ENCODE peak calls at places on chromosome 13, in nine cellular contexts. One of them, this sample, is unnamed.

GRCh38 chr13:68749801-68750200 is 1357.8 kb upstream of the ATXN8OS start:
- DNase-seq in fibroblast of lung: peak
- DNase-seq in astrocyte: peak
- DNase-seq in hepatocyte: no peak
- DNase-seq in HCT116: no peak
- DNase-seq in MM.1S: no peak
- DNase-seq in K562: no peak
- DNase-seq in neural progenitor cell: no peak
- DNase-seq in PC-3: peak
- DNase-seq in this sample: no peak

GRCh38 chr13:68056816-68057710 is 826.9 kb upstream of the PCDH9 start:
- DNase-seq in HCT116: no peak
- DNase-seq in astrocyte: peak
- DNase-seq in PC-3: peak
- DNase-seq in K562: no peak
- DNase-seq in MM.1S: no peak
- DNase-seq in neural progenitor cell: no peak
- DNase-seq in fibroblast of lung: peak
- DNase-seq in hepatocyte: peak
- DNase-seq in this sample: peak

GRCh38 chr13:101955764-101956163 is 446.1 kb downstream of the FGF14 start:
- DNase-seq in HCT116: no peak
- DNase-seq in fibroblast of lung: no peak
- DNase-seq in MM.1S: peak
- DNase-seq in hepatocyte: no peak
- DNase-seq in PC-3: no peak
- DNase-seq in astrocyte: no peak
- DNase-seq in K562: no peak
- DNase-seq in neural progenitor cell: no peak
- DNase-seq in this sample: no peak

GRCh38 chr13:49733181-49733951 is 42.1 kb upstream of the EBPL start:
- DNase-seq in astrocyte: peak
- DNase-seq in K562: no peak
- DNase-seq in neural progenitor cell: no peak
- DNase-seq in PC-3: no peak
- DNase-seq in hepatocyte: peak
- DNase-seq in fibroblast of lung: peak
- DNase-seq in HCT116: no peak
- DNase-seq in MM.1S: no peak
- DNase-seq in this sample: no peak

GRCh38 chr13:105033999-105034398 is 1501.5 kb downstream of the EFNB2 start:
- DNase-seq in MM.1S: no peak
- DNase-seq in K562: no peak
- DNase-seq in hepatocyte: no peak
- DNase-seq in neural progenitor cell: no peak
- DNase-seq in PC-3: no peak
- DNase-seq in fibroblast of lung: no peak
- DNase-seq in HCT116: no peak
- DNase-seq in astrocyte: no peak
- DNase-seq in this sample: no peak

GRCh38 chr13:64993514-64994164 is 2236.5 kb downstream of the PCDH9 start:
- DNase-seq in hepatocyte: no peak
- DNase-seq in neural progenitor cell: no peak
- DNase-seq in PC-3: no peak
- DNase-seq in fibroblast of lung: no peak
- DNase-seq in astrocyte: no peak
- DNase-seq in K562: no peak
- DNase-seq in HCT116: no peak
- DNase-seq in MM.1S: peak
- DNase-seq in this sample: no peak

GRCh38 chr13:53343345-53343744 is 314.7 kb downstream of the OLFM4 start:
- DNase-seq in hepatocyte: no peak
- DNase-seq in MM.1S: no peak
- DNase-seq in PC-3: no peak
- DNase-seq in HCT116: no peak
- DNase-seq in K562: no peak
- DNase-seq in astrocyte: no peak
- DNase-seq in neural progenitor cell: peak
- DNase-seq in fibroblast of lung: no peak
- DNase-seq in this sample: no peak

GRCh38 chr13:51797664-51798488 is 6.1 kb downstream of the DHRS12 start:
- DNase-seq in PC-3: peak
- DNase-seq in astrocyte: peak
- DNase-seq in fibroblast of lung: peak
- DNase-seq in HCT116: peak
- DNase-seq in neural progenitor cell: peak
- DNase-seq in K562: peak
- DNase-seq in MM.1S: peak
- DNase-seq in hepatocyte: peak
- DNase-seq in this sample: peak

GRCh38 chr13:71021810-71022422 is 845.1 kb downstream of the DACH1 start:
- DNase-seq in neural progenitor cell: no peak
- DNase-seq in K562: no peak
- DNase-seq in hepatocyte: no peak
- DNase-seq in fibroblast of lung: no peak
- DNase-seq in PC-3: no peak
- DNase-seq in MM.1S: no peak
- DNase-seq in HCT116: no peak
- DNase-seq in astrocyte: no peak
- DNase-seq in this sample: no peak

DNA sequence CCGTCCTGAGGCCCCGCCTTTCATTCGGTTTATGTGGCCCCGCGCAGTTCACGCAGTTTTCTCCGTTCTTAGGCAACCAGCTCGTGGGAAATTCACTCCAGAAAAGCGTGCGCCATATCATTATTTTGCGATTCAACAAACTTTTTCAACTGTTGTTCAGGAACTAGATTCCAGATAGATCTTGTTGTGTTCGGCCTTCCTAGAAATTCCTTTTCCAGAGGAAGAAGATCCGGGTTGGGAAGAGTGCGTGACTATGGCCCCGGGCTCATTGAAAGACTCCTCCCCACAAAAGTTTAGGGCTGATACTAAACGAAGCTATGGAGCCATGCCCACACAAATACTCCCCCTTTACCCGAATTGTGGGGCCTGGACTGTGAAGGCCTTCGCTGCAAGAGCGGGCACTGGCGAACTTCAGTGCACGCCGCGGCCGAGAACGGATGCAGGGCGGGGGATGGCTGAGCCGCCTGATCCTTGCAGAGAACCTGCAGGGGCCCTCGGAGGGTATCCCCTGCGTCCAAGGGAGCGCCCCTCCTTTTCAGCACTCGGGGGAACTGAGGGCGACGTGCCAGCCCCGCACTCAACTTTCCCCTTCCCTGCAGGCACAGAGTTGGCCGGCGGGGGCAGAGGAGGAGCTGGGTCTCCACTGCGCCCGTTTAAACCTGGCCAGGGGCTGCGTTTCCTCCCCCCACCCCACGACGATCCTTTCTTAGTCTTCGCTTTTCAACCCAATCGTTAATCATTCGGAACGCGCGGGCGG is 904 bp upstream of the SOX1 start:
- DNase-seq in K562: no peak
- DNase-seq in hepatocyte: no peak
- DNase-seq in neural progenitor cell: peak
- DNase-seq in HCT116: no peak
- DNase-seq in astrocyte: no peak
- DNase-seq in MM.1S: no peak
- DNase-seq in PC-3: no peak
- DNase-seq in fibroblast of lung: no peak
- DNase-seq in this sample: no peak
- TF ChIP-seq EZH2 in K562: no peak
- TF ChIP-seq EZH2 in hepatocyte: peak
- TF ChIP-seq EZH2 in neural progenitor cell: peak
- TF ChIP-seq EZH2 in HCT116: no peak
- TF ChIP-seq EZH2 in astrocyte: peak
- TF ChIP-seq EZH2 in MM.1S: no peak
- TF ChIP-seq EZH2 in PC-3: no peak
- TF ChIP-seq EZH2 in fibroblast of lung: peak
- TF ChIP-seq EZH2 in this sample: no peak

GRCh38 chr13:113833111-113833830 is 30.6 kb downstream of the GAS6 start:
- DNase-seq in PC-3: no peak
- DNase-seq in hepatocyte: no peak
- DNase-seq in HCT116: no peak
- DNase-seq in K562: no peak
- DNase-seq in neural progenitor cell: no peak
- DNase-seq in fibroblast of lung: no peak
- DNase-seq in astrocyte: no peak
- DNase-seq in MM.1S: no peak
- DNase-seq in this sample: no peak
- H3K4me2 ChIP-seq in PC-3: no peak
- H3K4me2 ChIP-seq in hepatocyte: no peak
- H3K4me2 ChIP-seq in HCT116: no peak
- H3K4me2 ChIP-seq in K562: no peak
- H3K4me2 ChIP-seq in neural progenitor cell: no peak
- H3K4me2 ChIP-seq in fibroblast of lung: no peak
- H3K4me2 ChIP-seq in astrocyte: no peak
- H3K4me2 ChIP-seq in MM.1S: no peak
- H3K4me2 ChIP-seq in this sample: no peak

GRCh38 chr13:27824121-27824520 is 31.8 kb downstream of the GSX1 start:
- DNase-seq in MM.1S: no peak
- DNase-seq in HCT116: no peak
- DNase-seq in PC-3: no peak
- DNase-seq in K562: no peak
- DNase-seq in neural progenitor cell: no peak
- DNase-seq in fibroblast of lung: no peak
- DNase-seq in hepatocyte: no peak
- DNase-seq in astrocyte: no peak
- DNase-seq in this sample: no peak

GRCh38 chr13:27826379-27827353 is 34.4 kb downstream of the GSX1 start:
- DNase-seq in K562: peak
- DNase-seq in fibroblast of lung: peak
- DNase-seq in MM.1S: peak
- DNase-seq in neural progenitor cell: peak
- DNase-seq in astrocyte: peak
- DNase-seq in hepatocyte: peak
- DNase-seq in HCT116: peak
- DNase-seq in PC-3: peak
- DNase-seq in this sample: peak

GRCh38 chr13:27827646-27828045 is 35.4 kb downstream of the GSX1 start:
- DNase-seq in HCT116: no peak
- DNase-seq in MM.1S: no peak
- DNase-seq in PC-3: no peak
- DNase-seq in K562: no peak
- DNase-seq in neural progenitor cell: no peak
- DNase-seq in hepatocyte: no peak
- DNase-seq in fibroblast of lung: no peak
- DNase-seq in astrocyte: no peak
- DNase-seq in this sample: no peak

GRCh38 chr13:27822873-27823311 is 30.6 kb downstream of the GSX1 start:
- DNase-seq in MM.1S: no peak
- DNase-seq in K562: no peak
- DNase-seq in PC-3: no peak
- DNase-seq in fibroblast of lung: peak
- DNase-seq in astrocyte: peak
- DNase-seq in HCT116: no peak
- DNase-seq in hepatocyte: no peak
- DNase-seq in neural progenitor cell: peak
- DNase-seq in this sample: no peak

DNA sequence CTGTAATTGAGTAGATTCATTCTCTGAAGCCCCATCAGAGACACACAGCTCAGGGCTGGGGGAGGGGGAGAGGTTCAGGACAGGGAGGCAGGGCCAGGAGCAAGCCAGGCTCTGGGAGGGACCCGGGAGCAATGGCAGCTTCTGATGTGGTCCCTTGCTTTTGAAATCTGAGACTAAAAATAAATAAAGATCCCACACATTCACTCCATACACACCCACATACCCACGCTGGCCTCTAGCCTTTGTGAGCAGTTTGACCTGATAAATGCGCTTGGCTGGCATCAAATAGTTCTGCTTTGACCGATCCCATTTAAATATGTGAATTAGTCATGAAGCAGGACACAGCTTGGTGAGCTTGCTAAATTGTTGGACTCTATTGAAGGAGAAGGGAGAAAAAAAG is 32.9 kb downstream of the GSX1 start:
- DNase-seq in hepatocyte: no peak
- DNase-seq in PC-3: no peak
- DNase-seq in MM.1S: no peak
- DNase-seq in neural progenitor cell: peak
- DNase-seq in K562: no peak
- DNase-seq in astrocyte: no peak
- DNase-seq in fibroblast of lung: no peak
- DNase-seq in HCT116: no peak
- DNase-seq in this sample: no peak
- TF ChIP-seq EZH2 in hepatocyte: no peak
- TF ChIP-seq EZH2 in PC-3: no peak
- TF ChIP-seq EZH2 in MM.1S: no peak
- TF ChIP-seq EZH2 in neural progenitor cell: no peak
- TF ChIP-seq EZH2 in K562: no peak
- TF ChIP-seq EZH2 in astrocyte: no peak
- TF ChIP-seq EZH2 in fibroblast of lung: no peak
- TF ChIP-seq EZH2 in HCT116: no peak
- TF ChIP-seq EZH2 in this sample: no peak

GRCh38 chr13:48583859-48584311 is 51.0 kb upstream of the RCBTB2 start:
- DNase-seq in neural progenitor cell: no peak
- DNase-seq in astrocyte: no peak
- DNase-seq in fibroblast of lung: no peak
- DNase-seq in MM.1S: no peak
- DNase-seq in HCT116: no peak
- DNase-seq in K562: no peak
- DNase-seq in hepatocyte: no peak
- DNase-seq in PC-3: peak
- DNase-seq in this sample: no peak

GRCh38 chr13:48588120-48588519 is 55.2 kb upstream of the RCBTB2 start:
- DNase-seq in PC-3: no peak
- DNase-seq in astrocyte: no peak
- DNase-seq in MM.1S: no peak
- DNase-seq in hepatocyte: no peak
- DNase-seq in K562: no peak
- DNase-seq in neural progenitor cell: no peak
- DNase-seq in fibroblast of lung: no peak
- DNase-seq in HCT116: no peak
- DNase-seq in this sample: no peak

GRCh38 chr13:48586591-48587103 is 53.8 kb upstream of the RCBTB2 start:
- DNase-seq in K562: peak
- DNase-seq in MM.1S: no peak
- DNase-seq in hepatocyte: no peak
- DNase-seq in PC-3: no peak
- DNase-seq in fibroblast of lung: peak
- DNase-seq in neural progenitor cell: no peak
- DNase-seq in astrocyte: peak
- DNase-seq in HCT116: no peak
- DNase-seq in this sample: no peak

GRCh38 chr13:48582086-48582485 is 49.2 kb upstream of the RCBTB2 start:
- DNase-seq in K562: no peak
- DNase-seq in astrocyte: no peak
- DNase-seq in PC-3: no peak
- DNase-seq in MM.1S: no peak
- DNase-seq in fibroblast of lung: no peak
- DNase-seq in hepatocyte: no peak
- DNase-seq in HCT116: no peak
- DNase-seq in neural progenitor cell: no peak
- DNase-seq in this sample: no peak

DNA sequence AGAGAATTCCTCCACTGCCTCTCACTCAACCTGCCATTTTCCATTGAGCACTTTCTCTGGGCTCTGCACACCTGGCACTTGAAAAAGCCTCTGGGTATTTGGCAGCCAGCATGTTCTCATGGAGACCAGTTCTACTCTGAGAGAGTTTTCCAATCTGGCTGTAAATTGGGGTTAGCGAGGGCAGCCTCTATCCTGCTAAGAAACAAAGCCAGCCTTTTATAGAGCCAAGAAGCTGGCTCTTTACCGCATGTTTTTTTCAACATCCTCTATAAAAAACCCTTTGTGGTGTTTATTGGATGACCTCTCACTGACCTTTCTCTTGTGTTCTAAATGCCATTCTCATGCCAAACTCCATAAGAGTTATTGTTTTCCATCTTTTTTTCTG is 52.6 kb upstream of the RCBTB2 start:
- DNase-seq in PC-3: peak
- DNase-seq in MM.1S: no peak
- DNase-seq in astrocyte: peak
- DNase-seq in hepatocyte: no peak
- DNase-seq in fibroblast of lung: peak
- DNase-seq in neural progenitor cell: peak
- DNase-seq in K562: no peak
- DNase-seq in HCT116: peak
- DNase-seq in this sample: no peak
- H3K4me2 ChIP-seq in PC-3: peak
- H3K4me2 ChIP-seq in MM.1S: no peak
- H3K4me2 ChIP-seq in astrocyte: no peak
- H3K4me2 ChIP-seq in hepatocyte: no peak
- H3K4me2 ChIP-seq in fibroblast of lung: no peak
- H3K4me2 ChIP-seq in neural progenitor cell: peak
- H3K4me2 ChIP-seq in K562: no peak
- H3K4me2 ChIP-seq in HCT116: no peak
- H3K4me2 ChIP-seq in this sample: no peak

This sample was measured in PC-9.